ENCODE peak calls at places on chromosomes 13 and 19, in six cellular contexts. C is aorta, R is uterus, Z is adrenal gland, V is SK-N-SH, N is transverse colon. M is an unnamed sample. For H3K4me1 and H3K36me3, the result is how much of the 10 kb centered on the place peaks cover.

GRCh38 chr13:98972627-98973026 is 5.2 kb downstream of the DOCK9 start:
- DNase-seq in C (no peak), V (no peak), R (no peak), N (no peak), Z (no peak), M (no peak)

GRCh38 chr13:67619987-67620386 is 389.9 kb upstream of the PCDH9 start:
- DNase-seq in V (no peak), N (no peak), R (no peak), Z (no peak), C (no peak), M (no peak)

GRCh38 chr13:33639640-33640080 is 178.3 kb upstream of the RFC3 start:
- DNase-seq in R (no peak), N (no peak), C (no peak), V (no peak), Z (no peak), M (no peak)

GRCh38 chr13:113086031-113086750 is 19.4 kb upstream of the F7 start:
- DNase-seq in N (no peak), R (no peak), C (peak), V (no peak), Z (no peak), M (no peak)

GRCh38 chr13:75418997-75419396 is 63.0 kb downstream of the TBC1D4 start:
- DNase-seq in R (no peak), N (no peak), Z (no peak), C (no peak), V (no peak), M (no peak)

GRCh38 chr13:90545070-90545840 is 802.2 kb upstream of the MIR17HG start:
- DNase-seq in C (peak), N (no peak), V (no peak), Z (peak), R (no peak), M (no peak)

GRCh38 chr13:109610517-109610916 is 175.9 kb downstream of the IRS2 start:
- DNase-seq in V (peak), N (peak), Z (peak), R (no peak), C (no peak), M (peak)

GRCh38 chr19:42229855-42230331 is 9.8 kb downstream of the ZNF526 start:
- DNase-seq in N (no peak), Z (no peak), R (no peak), V (no peak), C (no peak), M (no peak)

GRCh38 chr13:61277088-61277487 is 138.6 kb downstream of the PCDH20 start:
- DNase-seq in V (no peak), N (no peak), R (no peak), C (no peak), Z (no peak), M (no peak)

GRCh38 chr19:55703790-55704215 is 28.8 kb downstream of the EPN1 start:
- DNase-seq in Z (peak), N (peak), V (peak), C (peak), R (no peak), M (no peak)

GRCh38 chr19:49553451-49554271 is 25.9 kb downstream of the RCN3 start:
- DNase-seq in N (peak), R (no peak), C (no peak), Z (no peak), V (no peak), M (no peak)

GRCh38 chr13:111115051-111115840 is at the start of gene ARHGEF7:
- DNase-seq in Z (peak), N (no peak), C (peak), R (peak), V (peak), M (no peak)

GRCh38 chr13:49351871-49352270 is 92.0 kb downstream of the CAB39L start:
- DNase-seq in Z (no peak), C (no peak), N (no peak), V (no peak), R (no peak), M (no peak)

GRCh38 chr13:93118081-93118615 is 108.5 kb upstream of the GPC6 start:
- DNase-seq in N (no peak), V (no peak), Z (no peak), R (no peak), C (no peak), M (no peak)

GRCh38 chr19:1811472-1811894 is 593 bp downstream of the ATP8B3 start:
- DNase-seq in V (peak), Z (peak), R (peak), N (peak), C (peak), M (peak)

GRCh38 chr13:57740719-57741118 is 109.2 kb downstream of the PCDH17 start:
- DNase-seq in V (peak), Z (peak), R (no peak), C (no peak), N (no peak), M (no peak)

GRCh38 chr13:98406475-98406874 is 170.4 kb downstream of the STK24 start:
- DNase-seq in N (no peak), V (no peak), C (no peak), Z (no peak), R (no peak), M (no peak)

GRCh38 chr19:46373573-46374359 is 26.9 kb downstream of the PPP5C start:
- DNase-seq in Z (peak), N (peak), R (peak), C (peak), V (peak), M (peak)

GRCh38 chr19:19568802-19569756 is 31.0 kb downstream of the CILP2 start:
- DNase-seq in V (no peak), R (no peak), C (no peak), Z (peak), N (no peak), M (no peak)

GRCh38 chr19:370641-371330 is 26.2 kb upstream of the MIER2 start:
- DNase-seq in C (no peak), N (no peak), Z (no peak), R (no peak), V (no peak), M (no peak)

GRCh38 chr13:106477303-106477702 is 58.2 kb downstream of the EFNB2 start:
- DNase-seq in V (no peak), N (peak), C (no peak), R (no peak), Z (no peak), M (no peak)

GRCh38 chr19:33532859-33533455 is 11.4 kb upstream of the PEPD start:
- DNase-seq in V (no peak), N (no peak), R (no peak), C (no peak), Z (no peak), M (no peak)

DNA sequence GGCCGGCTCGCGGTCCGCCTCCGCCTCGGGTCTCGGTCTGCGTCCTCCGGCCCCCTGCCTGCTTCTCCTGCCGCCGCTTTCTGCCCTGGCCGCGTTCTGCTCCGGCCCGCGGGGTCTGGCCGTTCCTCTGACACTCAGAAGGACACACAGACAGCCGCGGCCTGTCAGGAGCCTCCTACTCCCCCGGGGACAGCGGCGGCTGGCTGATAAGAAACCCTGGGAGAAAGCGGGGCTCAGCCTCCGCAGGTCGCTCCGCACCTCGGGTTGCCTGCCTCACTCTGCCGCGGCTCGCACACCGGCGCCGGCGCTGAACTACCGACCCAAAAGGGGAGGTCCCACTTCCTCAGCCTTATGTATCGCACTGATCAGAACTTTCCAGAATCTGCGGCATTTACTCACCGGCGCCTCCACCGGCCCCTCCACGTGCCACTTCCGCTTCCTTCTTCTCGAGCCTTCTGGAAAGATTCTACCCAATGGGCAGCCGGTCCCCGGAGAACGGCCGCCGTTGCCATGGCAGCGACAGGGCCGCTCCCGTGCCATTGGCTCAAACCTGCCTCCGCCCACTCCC is at the start of gene HSPH1:
- DNase-seq in Z (peak), N (peak), V (peak), R (peak), C (peak), M (peak)
- H3K4me1 ChIP-seq in Z (under half), N (under half), V (under half), R (under half), C (under half), M (under half)

DNA sequence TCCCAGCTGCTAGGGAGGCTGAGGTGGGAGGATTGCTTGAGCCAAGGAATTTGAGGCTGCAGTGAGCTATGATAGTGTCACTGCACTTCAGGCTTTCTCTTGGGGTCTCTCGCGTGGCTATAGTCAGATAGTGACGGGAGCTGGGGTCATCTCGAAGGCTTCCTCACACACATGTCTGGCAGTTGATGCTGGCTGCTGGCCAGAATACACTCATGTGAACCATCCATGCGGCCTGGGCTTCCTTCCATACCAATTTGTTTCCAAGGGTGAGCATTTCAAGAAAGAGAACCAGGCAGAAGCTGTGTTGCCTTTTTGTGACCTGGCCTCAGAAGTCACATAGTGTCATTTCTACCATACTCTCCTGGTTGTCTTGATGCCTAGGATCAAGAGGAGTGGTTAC is 26.5 kb downstream of the LEUTX start:
- DNase-seq in R (no peak), V (no peak), C (no peak), N (no peak), Z (no peak), M (no peak)
- H3K36me3 ChIP-seq in R (under half), V (under half), C (under half), N (under half), Z (under half), M (under half)

DNA sequence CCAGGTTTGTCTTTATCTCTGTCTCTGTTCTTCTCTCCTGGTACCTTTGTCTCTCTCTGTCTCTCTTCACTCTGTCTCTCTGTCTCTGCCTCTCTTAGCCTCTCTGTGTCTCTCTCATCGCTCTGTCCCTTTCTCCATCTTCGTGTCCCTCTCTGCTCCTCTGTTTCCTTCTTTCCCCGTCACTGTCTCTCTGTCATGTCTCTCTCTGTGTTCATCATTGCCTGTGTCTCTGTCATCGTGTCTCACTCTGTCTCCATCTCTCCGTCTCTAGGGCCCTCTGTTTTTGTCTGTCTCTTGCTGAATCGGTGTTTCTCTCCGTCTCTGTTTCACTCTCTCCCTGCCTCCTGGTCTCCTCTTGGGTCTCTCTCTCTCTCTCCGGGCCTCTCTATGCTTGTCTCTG is 2.9 kb upstream of the KCNN4 start:
- DNase-seq in N (no peak), C (no peak), Z (no peak), V (no peak), R (no peak), M (no peak)
- H3K4me1 ChIP-seq in N (half or more), C (under half), Z (under half), V (under half), R (under half), M (under half)

GRCh38 chr19:53581871-53582279 is 43.9 kb downstream of the ZNF331 start:
- DNase-seq in R (no peak), V (no peak), N (no peak), C (peak), Z (no peak), M (no peak)

GRCh38 chr19:53579518-53579917 is 41.6 kb downstream of the ZNF331 start:
- DNase-seq in C (no peak), R (no peak), N (no peak), V (no peak), Z (no peak), M (no peak)

GRCh38 chr19:53577968-53578367 is 40.0 kb downstream of the ZNF331 start:
- DNase-seq in N (no peak), R (no peak), V (no peak), C (peak), Z (no peak), M (no peak)

GRCh38 chr19:53580871-53581835 is 43.2 kb downstream of the ZNF331 start:
- DNase-seq in C (peak), R (no peak), N (no peak), V (no peak), Z (no peak), M (no peak)

DNA sequence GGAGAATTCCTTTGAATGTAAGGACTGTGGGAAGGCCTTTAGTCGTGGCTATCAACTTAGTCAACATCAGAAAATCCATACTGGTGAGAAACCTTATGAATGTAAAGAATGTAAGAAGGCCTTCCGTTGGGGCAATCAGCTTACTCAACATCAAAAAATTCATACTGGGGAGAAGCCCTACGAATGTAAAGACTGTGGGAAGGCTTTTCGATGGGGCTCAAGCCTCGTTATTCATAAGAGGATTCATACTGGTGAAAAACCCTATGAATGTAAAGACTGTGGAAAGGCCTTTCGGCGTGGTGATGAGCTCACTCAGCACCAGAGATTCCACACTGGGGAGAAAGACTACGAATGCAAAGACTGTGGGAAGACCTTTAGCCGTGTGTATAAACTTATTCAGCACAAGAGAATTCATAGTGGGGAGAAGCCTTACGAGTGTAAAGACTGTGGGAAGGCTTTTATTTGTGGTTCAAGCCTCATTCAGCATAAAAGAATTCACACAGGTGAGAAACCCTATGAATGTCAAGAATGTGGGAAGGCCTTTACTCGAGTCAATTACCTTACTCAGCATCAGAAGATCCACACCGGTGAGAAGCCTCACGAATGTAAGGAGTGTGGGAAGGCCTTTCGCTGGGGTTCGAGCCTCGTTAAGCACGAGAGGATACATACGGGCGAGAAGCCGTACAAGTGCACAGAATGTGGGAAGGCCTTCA is 39.2 kb downstream of the ZNF331 start:
- DNase-seq in Z (no peak), V (no peak), C (no peak), N (no peak), R (no peak), M (no peak)
- H3K36me3 ChIP-seq in Z (half or more), V (under half), C (under half), N (under half), R (under half), M (under half)

GRCh38 chr19:18504886-18505610 is 16.8 kb downstream of the ELL start:
- DNase-seq in Z (no peak), C (no peak), V (no peak), R (no peak), N (peak), M (no peak)
- H3K4me1 ChIP-seq in Z (half or more), C (under half), V (half or more), R (under half), N (half or more), M (half or more)

GRCh38 chr13:19664481-19665230 is 31.2 kb downstream of the MPHOSPH8 start:
- DNase-seq in C (no peak), Z (no peak), R (no peak), V (no peak), N (no peak), M (no peak)
- H3K36me3 ChIP-seq in C (under half), Z (half or more), R (under half), V (under half), N (half or more), M (under half)

GRCh38 chr13:29006359-29006850 is 186.3 kb downstream of the MTUS2 start:
- DNase-seq in C (no peak), Z (no peak), R (no peak), V (no peak), N (no peak), M (no peak)

GRCh38 chr13:29005035-29005434 is 184.9 kb downstream of the MTUS2 start:
- DNase-seq in C (no peak), Z (no peak), N (no peak), V (no peak), R (no peak), M (no peak)

GRCh38 chr13:29000802-29001201 is 180.7 kb downstream of the MTUS2 start:
- DNase-seq in N (no peak), R (no peak), C (no peak), Z (no peak), V (no peak), M (no peak)
- H3K4me1 ChIP-seq in N (under half), R (under half), C (under half), Z (under half), V (under half), M (under half)

GRCh38 chr19:48154003-48154402 is 16.1 kb downstream of the LIG1 start:
- DNase-seq in R (no peak), N (no peak), C (no peak), V (no peak), Z (no peak), M (no peak)
- H3K36me3 ChIP-seq in R (under half), N (under half), C (under half), V (under half), Z (under half), M (under half)

M was measured in lung.